ENCODE peak calls at places on chromosomes 5 and 9, in ten cellular contexts. One of them, this sample, is unnamed.

GRCh38 chr5:143920772-143921171 is 108.8 kb downstream of the HMHB1 start:
- DNase-seq in lower leg skin: no peak
- DNase-seq in endodermal cell: no peak
- DNase-seq in cardiac muscle cell: no peak
- DNase-seq in heart right ventricle: no peak
- DNase-seq in GM10248: no peak
- DNase-seq in AG09319: no peak
- DNase-seq in mucosa of descending colon: no peak
- DNase-seq in A549: no peak
- DNase-seq in WERI-Rb-1: no peak
- DNase-seq in this sample: no peak

GRCh38 chr5:57855831-57856230 is 373.2 kb upstream of the ACTBL2 start:
- DNase-seq in cardiac muscle cell: no peak
- DNase-seq in heart right ventricle: no peak
- DNase-seq in AG09319: no peak
- DNase-seq in A549: no peak
- DNase-seq in endodermal cell: no peak
- DNase-seq in WERI-Rb-1: no peak
- DNase-seq in GM10248: no peak
- DNase-seq in lower leg skin: no peak
- DNase-seq in mucosa of descending colon: no peak
- DNase-seq in this sample: no peak

GRCh38 chr9:77588319-77588937 is 59.7 kb downstream of the GNA14 start:
- DNase-seq in mucosa of descending colon: no peak
- DNase-seq in cardiac muscle cell: peak
- DNase-seq in heart right ventricle: no peak
- DNase-seq in GM10248: no peak
- DNase-seq in endodermal cell: peak
- DNase-seq in A549: peak
- DNase-seq in AG09319: peak
- DNase-seq in WERI-Rb-1: no peak
- DNase-seq in lower leg skin: no peak
- DNase-seq in this sample: no peak

GRCh38 chr5:107501965-107502691 is 168.6 kb downstream of the EFNA5 start:
- DNase-seq in AG09319: no peak
- DNase-seq in cardiac muscle cell: peak
- DNase-seq in A549: no peak
- DNase-seq in GM10248: no peak
- DNase-seq in mucosa of descending colon: no peak
- DNase-seq in heart right ventricle: no peak
- DNase-seq in WERI-Rb-1: no peak
- DNase-seq in lower leg skin: no peak
- DNase-seq in endodermal cell: no peak
- DNase-seq in this sample: no peak

GRCh38 chr9:85743290-85744128 is 1.8 kb upstream of the AGTPBP1 start:
- DNase-seq in endodermal cell: peak
- DNase-seq in AG09319: no peak
- DNase-seq in lower leg skin: no peak
- DNase-seq in cardiac muscle cell: peak
- DNase-seq in WERI-Rb-1: peak
- DNase-seq in A549: peak
- DNase-seq in mucosa of descending colon: peak
- DNase-seq in heart right ventricle: no peak
- DNase-seq in GM10248: no peak
- DNase-seq in this sample: peak

GRCh38 chr5:169421677-169422076 is 120.7 kb upstream of the SLIT3 start:
- DNase-seq in WERI-Rb-1: no peak
- DNase-seq in AG09319: no peak
- DNase-seq in mucosa of descending colon: no peak
- DNase-seq in cardiac muscle cell: no peak
- DNase-seq in GM10248: no peak
- DNase-seq in lower leg skin: no peak
- DNase-seq in heart right ventricle: no peak
- DNase-seq in A549: no peak
- DNase-seq in endodermal cell: no peak
- DNase-seq in this sample: no peak

GRCh38 chr9:87441251-87441650 is 56.4 kb upstream of the DAPK1 start:
- DNase-seq in heart right ventricle: no peak
- DNase-seq in lower leg skin: no peak
- DNase-seq in A549: no peak
- DNase-seq in endodermal cell: no peak
- DNase-seq in AG09319: no peak
- DNase-seq in cardiac muscle cell: no peak
- DNase-seq in GM10248: no peak
- DNase-seq in mucosa of descending colon: no peak
- DNase-seq in WERI-Rb-1: no peak
- DNase-seq in this sample: no peak

GRCh38 chr9:102841376-102841775 is 153.8 kb upstream of the CYLC2 start:
- DNase-seq in mucosa of descending colon: no peak
- DNase-seq in AG09319: no peak
- DNase-seq in cardiac muscle cell: no peak
- DNase-seq in endodermal cell: no peak
- DNase-seq in WERI-Rb-1: no peak
- DNase-seq in A549: peak
- DNase-seq in GM10248: no peak
- DNase-seq in heart right ventricle: no peak
- DNase-seq in lower leg skin: no peak
- DNase-seq in this sample: no peak

GRCh38 chr5:34957857-34958690 is 28.7 kb downstream of the DNAJC21 start:
- DNase-seq in endodermal cell: peak
- DNase-seq in cardiac muscle cell: peak
- DNase-seq in mucosa of descending colon: no peak
- DNase-seq in lower leg skin: no peak
- DNase-seq in WERI-Rb-1: peak
- DNase-seq in heart right ventricle: no peak
- DNase-seq in GM10248: peak
- DNase-seq in A549: peak
- DNase-seq in AG09319: no peak
- DNase-seq in this sample: peak

GRCh38 chr5:145980718-145981117 is 44.3 kb downstream of the SH3RF2 start:
- DNase-seq in A549: peak
- DNase-seq in WERI-Rb-1: no peak
- DNase-seq in AG09319: no peak
- DNase-seq in GM10248: no peak
- DNase-seq in lower leg skin: no peak
- DNase-seq in endodermal cell: no peak
- DNase-seq in cardiac muscle cell: no peak
- DNase-seq in heart right ventricle: no peak
- DNase-seq in mucosa of descending colon: no peak
- DNase-seq in this sample: no peak

GRCh38 chr5:57249251-57249874 is 75.5 kb downstream of the GPBP1 start:
- DNase-seq in GM10248: no peak
- DNase-seq in lower leg skin: no peak
- DNase-seq in WERI-Rb-1: no peak
- DNase-seq in AG09319: no peak
- DNase-seq in cardiac muscle cell: no peak
- DNase-seq in mucosa of descending colon: no peak
- DNase-seq in endodermal cell: no peak
- DNase-seq in heart right ventricle: no peak
- DNase-seq in A549: no peak
- DNase-seq in this sample: no peak

GRCh38 chr9:118170032-118170955 is 466.1 kb downstream of the TLR4 start:
- DNase-seq in heart right ventricle: peak
- DNase-seq in cardiac muscle cell: peak
- DNase-seq in mucosa of descending colon: no peak
- DNase-seq in endodermal cell: peak
- DNase-seq in GM10248: peak
- DNase-seq in A549: peak
- DNase-seq in WERI-Rb-1: peak
- DNase-seq in AG09319: no peak
- DNase-seq in lower leg skin: no peak
- DNase-seq in this sample: no peak
- TF ChIP-seq CTCF in heart right ventricle: peak
- TF ChIP-seq CTCF in cardiac muscle cell: peak
- TF ChIP-seq CTCF in mucosa of descending colon: no peak
- TF ChIP-seq CTCF in endodermal cell: peak
- TF ChIP-seq CTCF in GM10248: peak
- TF ChIP-seq CTCF in A549: peak
- TF ChIP-seq CTCF in WERI-Rb-1: peak
- TF ChIP-seq CTCF in AG09319: peak
- TF ChIP-seq CTCF in lower leg skin: no peak
- TF ChIP-seq CTCF in this sample: no peak

GRCh38 chr5:147939431-147940114 is 33.2 kb upstream of the C5orf46 start:
- DNase-seq in lower leg skin: no peak
- DNase-seq in heart right ventricle: no peak
- DNase-seq in A549: no peak
- DNase-seq in AG09319: no peak
- DNase-seq in cardiac muscle cell: no peak
- DNase-seq in endodermal cell: no peak
- DNase-seq in WERI-Rb-1: no peak
- DNase-seq in mucosa of descending colon: no peak
- DNase-seq in GM10248: no peak
- DNase-seq in this sample: no peak

GRCh38 chr5:147930759-147931158 is 24.4 kb upstream of the C5orf46 start:
- DNase-seq in GM10248: peak
- DNase-seq in cardiac muscle cell: no peak
- DNase-seq in AG09319: no peak
- DNase-seq in mucosa of descending colon: no peak
- DNase-seq in endodermal cell: no peak
- DNase-seq in A549: no peak
- DNase-seq in heart right ventricle: no peak
- DNase-seq in lower leg skin: no peak
- DNase-seq in WERI-Rb-1: no peak
- DNase-seq in this sample: no peak

DNA sequence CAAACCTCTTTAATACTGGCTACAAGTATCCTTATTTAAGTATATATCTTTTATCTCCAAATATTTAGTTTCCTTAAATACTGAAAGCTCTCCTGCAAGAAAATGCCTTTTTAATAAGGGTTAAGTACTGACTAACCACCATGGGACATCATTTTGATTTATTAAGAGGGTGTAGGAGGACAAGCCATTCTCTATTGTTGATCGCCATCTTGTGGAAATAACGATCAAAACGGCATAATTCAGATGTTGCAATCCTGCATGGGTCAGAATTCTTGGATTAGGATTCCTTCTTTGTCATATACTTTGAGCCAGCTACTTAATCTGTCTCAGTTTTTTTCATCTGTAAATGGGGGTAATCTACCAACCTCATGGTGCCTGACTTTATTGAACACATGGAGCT is 28.7 kb upstream of the C5orf46 start:
- DNase-seq in GM10248: no peak
- DNase-seq in mucosa of descending colon: no peak
- DNase-seq in endodermal cell: no peak
- DNase-seq in cardiac muscle cell: peak
- DNase-seq in AG09319: no peak
- DNase-seq in lower leg skin: no peak
- DNase-seq in A549: peak
- DNase-seq in WERI-Rb-1: no peak
- DNase-seq in heart right ventricle: no peak
- DNase-seq in this sample: no peak
- TF ChIP-seq CTCF in GM10248: no peak
- TF ChIP-seq CTCF in mucosa of descending colon: no peak
- TF ChIP-seq CTCF in endodermal cell: peak
- TF ChIP-seq CTCF in cardiac muscle cell: peak
- TF ChIP-seq CTCF in AG09319: no peak
- TF ChIP-seq CTCF in lower leg skin: no peak
- TF ChIP-seq CTCF in A549: peak
- TF ChIP-seq CTCF in WERI-Rb-1: peak
- TF ChIP-seq CTCF in heart right ventricle: peak
- TF ChIP-seq CTCF in this sample: no peak

DNA sequence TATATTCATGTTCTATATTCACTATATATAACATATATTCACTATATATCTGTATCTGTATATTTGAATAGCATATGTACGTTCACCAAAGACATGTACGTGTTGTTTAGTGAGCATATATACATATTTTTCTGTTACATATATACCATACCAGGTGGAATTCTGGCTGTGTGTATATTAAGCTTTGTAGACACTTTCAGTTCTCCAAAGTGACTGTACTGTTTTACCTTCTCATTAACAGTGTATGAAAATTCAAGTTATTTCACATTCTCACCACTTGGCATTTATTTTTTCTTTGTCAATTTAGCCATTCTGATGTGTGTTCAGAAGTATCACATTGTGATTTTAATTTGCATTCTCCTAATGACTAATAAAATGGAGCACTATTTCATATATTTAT is 52.2 kb downstream of the DROSHA start:
- DNase-seq in lower leg skin: no peak
- DNase-seq in cardiac muscle cell: no peak
- DNase-seq in heart right ventricle: no peak
- DNase-seq in endodermal cell: no peak
- DNase-seq in GM10248: no peak
- DNase-seq in A549: no peak
- DNase-seq in AG09319: no peak
- DNase-seq in WERI-Rb-1: no peak
- DNase-seq in mucosa of descending colon: no peak
- DNase-seq in this sample: no peak
- TF ChIP-seq CTCF in lower leg skin: no peak
- TF ChIP-seq CTCF in cardiac muscle cell: no peak
- TF ChIP-seq CTCF in heart right ventricle: no peak
- TF ChIP-seq CTCF in endodermal cell: no peak
- TF ChIP-seq CTCF in GM10248: no peak
- TF ChIP-seq CTCF in A549: no peak
- TF ChIP-seq CTCF in AG09319: no peak
- TF ChIP-seq CTCF in WERI-Rb-1: no peak
- TF ChIP-seq CTCF in mucosa of descending colon: no peak
- TF ChIP-seq CTCF in this sample: no peak

DNA sequence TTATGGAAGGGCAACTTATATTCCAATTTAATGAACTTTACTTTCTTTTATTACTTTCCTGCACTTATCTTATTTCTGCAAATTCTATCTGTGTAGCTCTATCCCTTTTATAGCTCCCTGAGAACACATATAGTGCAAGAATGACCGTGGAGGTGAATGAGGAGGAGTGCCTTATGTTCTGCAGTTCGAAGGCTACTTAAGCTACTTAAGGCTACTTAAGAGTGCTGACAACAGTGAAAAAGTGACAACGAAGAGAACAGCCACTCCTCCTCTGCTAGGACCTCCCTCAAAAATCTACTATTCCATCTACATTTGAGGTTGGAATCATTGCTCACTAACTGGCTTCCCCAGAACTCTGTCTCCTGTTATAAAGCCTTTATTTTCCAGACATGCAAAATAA is 1365.7 kb upstream of the C9orf72 start:
- DNase-seq in lower leg skin: no peak
- DNase-seq in mucosa of descending colon: no peak
- DNase-seq in AG09319: no peak
- DNase-seq in cardiac muscle cell: no peak
- DNase-seq in A549: no peak
- DNase-seq in GM10248: no peak
- DNase-seq in endodermal cell: no peak
- DNase-seq in WERI-Rb-1: peak
- DNase-seq in heart right ventricle: no peak
- DNase-seq in this sample: no peak
- TF ChIP-seq CTCF in lower leg skin: no peak
- TF ChIP-seq CTCF in mucosa of descending colon: no peak
- TF ChIP-seq CTCF in AG09319: no peak
- TF ChIP-seq CTCF in cardiac muscle cell: no peak
- TF ChIP-seq CTCF in A549: no peak
- TF ChIP-seq CTCF in GM10248: no peak
- TF ChIP-seq CTCF in endodermal cell: no peak
- TF ChIP-seq CTCF in WERI-Rb-1: no peak
- TF ChIP-seq CTCF in heart right ventricle: no peak
- TF ChIP-seq CTCF in this sample: no peak

DNA sequence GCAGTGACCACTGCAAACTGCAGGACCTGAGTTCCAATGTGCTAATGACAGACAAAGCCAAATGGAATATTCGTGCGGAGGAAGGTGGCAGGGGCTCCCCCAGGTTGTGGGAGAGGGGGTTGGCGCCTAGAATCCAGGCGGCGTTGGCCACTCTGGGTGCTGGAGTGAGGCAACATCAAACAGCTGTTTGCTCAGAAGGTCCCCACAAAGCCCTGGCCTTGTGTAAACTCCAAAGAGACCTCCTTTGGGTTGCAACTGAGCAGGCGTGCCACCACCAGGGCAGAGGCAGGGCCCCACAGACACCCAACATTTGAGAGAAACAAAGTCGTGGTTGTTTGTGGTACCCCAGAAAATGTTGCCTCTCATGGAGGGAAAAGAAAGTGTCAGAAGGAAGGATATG is 14.5 kb downstream of the STKLD1 start:
- DNase-seq in heart right ventricle: no peak
- DNase-seq in A549: no peak
- DNase-seq in cardiac muscle cell: no peak
- DNase-seq in AG09319: no peak
- DNase-seq in WERI-Rb-1: no peak
- DNase-seq in endodermal cell: no peak
- DNase-seq in GM10248: no peak
- DNase-seq in mucosa of descending colon: no peak
- DNase-seq in lower leg skin: no peak
- DNase-seq in this sample: no peak
- TF ChIP-seq CTCF in heart right ventricle: no peak
- TF ChIP-seq CTCF in A549: no peak
- TF ChIP-seq CTCF in cardiac muscle cell: no peak
- TF ChIP-seq CTCF in AG09319: no peak
- TF ChIP-seq CTCF in WERI-Rb-1: no peak
- TF ChIP-seq CTCF in endodermal cell: no peak
- TF ChIP-seq CTCF in GM10248: no peak
- TF ChIP-seq CTCF in mucosa of descending colon: no peak
- TF ChIP-seq CTCF in lower leg skin: no peak
- TF ChIP-seq CTCF in this sample: no peak

This sample was measured in activated CD8-positive, alpha-beta T cell treated with anti-CD3 and anti-CD28 coated beads for 36 hours.